ENCODE peak calls at places on chromosomes 7 and 10, in seven cellular contexts. X is stimulated activated CD4-positive, alpha-beta T cell treated with anti-CD3 and anti-CD28 coated beads, Interleukin-12 subunit alpha, Interleukin-12 subunit beta, amount 100 ng/mL, for 4 hours; R is mucosa of gallbladder; P is fibroblast of lung; H is Right ventricle myocardium superior; V is substantia nigra; T is A549. B is an unnamed sample.

GRCh38 chr10:104323721-104324686 is 14.3 kb downstream of the ITPRIP start:
- DNase-seq in T (no peak), P (no peak), X (no peak), V (no peak), H (peak; percentile 73), R (no peak), B (no peak)

GRCh38 chr10:112115781-112116385 is 67.7 kb downstream of the GPAM start:
- DNase-seq in R (no peak), X (peak; percentile 14), V (no peak), P (no peak), T (peak; percentile 46), H (no peak), B (peak; percentile 44)

GRCh38 chr10:102504179-102504975 is 605 bp downstream of the SUFU start:
- DNase-seq in X (peak; percentile 32), P (peak; percentile 28), V (peak; percentile 44), H (peak; percentile 53), T (no peak), R (peak; percentile 20), B (peak; percentile 68)

GRCh38 chr10:122510326-122510725 is 49.0 kb downstream of the HTRA1 start:
- DNase-seq in H (peak; percentile 11), T (no peak), P (peak; percentile 81), R (no peak), V (no peak), X (no peak), B (no peak)

GRCh38 chr10:96374639-96374984 is 15.8 kb upstream of the OPALIN start:
- DNase-seq in P (no peak), V (no peak), T (no peak), X (no peak), H (no peak), R (no peak), B (no peak)

GRCh38 chr7:922334-923107 is 32.0 kb downstream of the ADAP1 start:
- DNase-seq in V (no peak), T (no peak), P (no peak), R (no peak), H (peak; percentile 34), X (peak; percentile 57), B (no peak)

GRCh38 chr10:51405580-51406367 is 293.6 kb downstream of the CSTF2T start:
- DNase-seq in T (no peak), R (no peak), P (peak; percentile 65), V (no peak), X (no peak), H (no peak), B (no peak)

GRCh38 chr7:50304158-50304910 is at the start of gene IKZF1:
- DNase-seq in H (peak; percentile 87), T (no peak), P (no peak), V (no peak), X (peak; percentile 68), R (peak; percentile 52), B (no peak)

GRCh38 chr7:129017264-129017663 is 37.6 kb downstream of the TNPO3 start:
- DNase-seq in X (no peak), T (no peak), R (no peak), H (no peak), P (no peak), V (no peak), B (peak; percentile 53)

GRCh38 chr7:11795231-11795630 is 36.8 kb downstream of the THSD7A start:
- DNase-seq in H (no peak), R (no peak), T (no peak), P (no peak), X (no peak), V (no peak), B (no peak)

GRCh38 chr7:131605280-131605878 is 49.0 kb upstream of the PODXL start:
- DNase-seq in R (no peak), P (peak; percentile 24), X (no peak), T (no peak), H (no peak), V (no peak), B (no peak)

B was measured in small intestine.